ENCODE peak calls at places on chromosome 12, in four cellular contexts. T, S, U and R are unnamed samples.

GRCh38 chr12:92064420-92064819 is 81.2 kb downstream of the BTG1 start:
- DNase-seq in T (no peak), S (no peak), U (no peak), R (no peak)

GRCh38 chr12:89345830-89346740 is 6.2 kb downstream of the DUSP6 start:
- DNase-seq in T (peak; percentile 68), S (no peak), U (peak; percentile 73), R (no peak)

GRCh38 chr12:99121476-99121965 is 476.4 kb downstream of the APAF1 start:
- DNase-seq in T (no peak), S (no peak), U (no peak), R (no peak)

GRCh38 chr12:116924558-116925453 is 14.1 kb downstream of the FBXW8 start:
- DNase-seq in T (peak; percentile 86), S (no peak), U (peak; percentile 69), R (peak; percentile 50)

GRCh38 chr12:90074086-90074485 is 365.4 kb upstream of the ATP2B1 start:
- DNase-seq in T (no peak), S (no peak), U (no peak), R (no peak)

GRCh38 chr12:14779834-14780233 is 23.4 kb downstream of the WBP11 start:
- DNase-seq in T (no peak), S (no peak), U (no peak), R (no peak)

GRCh38 chr12:1591029-1591428 is 3.4 kb downstream of the FBXL14 start:
- DNase-seq in T (peak; percentile 78), S (no peak), U (peak; percentile 65), R (peak; percentile 50)

GRCh38 chr12:57591567-57592325 is 754 bp downstream of the PIP4K2C start:
- DNase-seq in T (peak; percentile 37), S (no peak), U (no peak), R (no peak)

GRCh38 chr12:54460317-54460935 is 13.0 kb downstream of the GTSF1 start:
- DNase-seq in T (no peak), S (no peak), U (no peak), R (no peak)

GRCh38 chr12:49335955-49336644 is 888 bp downstream of the C1QL4 start:
- DNase-seq in T (no peak), S (no peak), U (no peak), R (no peak)

GRCh38 chr12:107992870-107993451 is 136.1 kb upstream of the WSCD2 start:
- DNase-seq in T (peak; percentile 61), S (no peak), U (peak; percentile 3), R (no peak)

GRCh38 chr12:60266381-60266852 is 670.6 kb downstream of the SLC16A7 start:
- DNase-seq in T (peak; percentile 85), S (no peak), U (peak; percentile 82), R (no peak)

GRCh38 chr12:48796976-48797375 is 8.1 kb upstream of the ADCY6 start:
- DNase-seq in T (no peak), S (no peak), U (peak; percentile 34), R (no peak)

GRCh38 chr12:14982562-14982961 is 9.7 kb downstream of the PDE6H start:
- DNase-seq in T (no peak), S (no peak), U (peak; percentile 75), R (no peak)

GRCh38 chr12:54082402-54082892 is 28.8 kb downstream of the HOXC4 start:
- DNase-seq in T (no peak), S (no peak), U (peak; percentile 82), R (peak; percentile 33)

GRCh38 chr12:13790317-13790716 is 191.1 kb downstream of the GRIN2B start:
- DNase-seq in T (no peak), S (no peak), U (no peak), R (no peak)

GRCh38 chr12:15636060-15636890 is 152.9 kb downstream of the EPS8 start:
- DNase-seq in T (no peak), S (no peak), U (no peak), R (no peak)

GRCh38 chr12:116495260-116495659 is 63.9 kb upstream of the MAP1LC3B2 start:
- DNase-seq in T (peak; percentile 52), S (no peak), U (no peak), R (no peak)

GRCh38 chr12:104680070-104680469 is 223.3 kb downstream of the CHST11 start:
- DNase-seq in T (peak; percentile 28), S (no peak), U (peak; percentile 14), R (peak; percentile 20)

GRCh38 chr12:123723011-123723410 is 10.9 kb downstream of the ATP6V0A2 start:
- DNase-seq in T (peak; percentile 72), S (no peak), U (peak; percentile 40), R (no peak)

GRCh38 chr12:114684098-114684869 is at the start of gene TBX3:
- DNase-seq in T (peak; percentile 99), S (peak; percentile 93), U (peak; percentile 99), R (peak; percentile 2)

GRCh38 chr12:58712981-58713380 is 207.3 kb downstream of the LRIG3 start:
- DNase-seq in T (no peak), S (no peak), U (peak; percentile 9), R (no peak)

GRCh38 chr12:31931796-31932715 is 27.2 kb upstream of the RESF1 start:
- DNase-seq in T (no peak), S (no peak), U (peak; percentile 53), R (no peak)

GRCh38 chr12:77435446-77436091 is 370.2 kb upstream of the E2F7 start:
- DNase-seq in T (no peak), S (no peak), U (no peak), R (no peak)

GRCh38 chr12:57775563-57776246 is 3.3 kb downstream of the EEF1AKMT3 start:
- DNase-seq in T (no peak), S (no peak), U (no peak), R (no peak)

GRCh38 chr12:1131811-1132224 is 140.8 kb downstream of the ERC1 start:
- DNase-seq in T (no peak), S (no peak), U (peak; percentile 59), R (no peak)

GRCh38 chr12:76878045-76878898 is 547 bp downstream of the CSRP2 start:
- DNase-seq in T (peak; percentile 61), S (no peak), U (no peak), R (peak; percentile 33)

GRCh38 chr12:123531091-123531490 is 2.4 kb downstream of the RILPL1 start:
- DNase-seq in T (no peak), S (no peak), U (no peak), R (no peak)